ENCODE peak calls at places on chromosomes 13 and 19, in eight cellular contexts. A is HFF-Myc, I is nephron progenitor cell, Z is sigmoid colon, D is gastrocnemius medialis, W is cardiac fibroblast, L is cardiac muscle cell, R is GM12865. Q is an unnamed sample.

GRCh38 chr19:18537431-18537830 is 5.9 kb downstream of the FKBP8 start:
- DNase-seq in A (no peak), I (no peak), Z (no peak), D (no peak), W (no peak), L (no peak), R (no peak), Q (no peak)

GRCh38 chr19:38774181-38774950 is 1.0 kb upstream of the LGALS7 start:
- DNase-seq in A (no peak), I (no peak), Z (no peak), D (no peak), W (no peak), L (no peak), R (no peak), Q (peak; percentile 58)

GRCh38 chr19:42555317-42555716 is 27.0 kb upstream of the CEACAM1 start:
- DNase-seq in A (no peak), I (no peak), Z (no peak), D (no peak), W (no peak), L (no peak), R (no peak), Q (no peak)

GRCh38 chr13:31101511-31102170 is 60.1 kb downstream of the HSPH1 start:
- DNase-seq in A (no peak), I (no peak), Z (no peak), D (no peak), W (no peak), L (peak; percentile 12), R (no peak), Q (no peak)

GRCh38 chr13:30718661-30719520 is 16.5 kb upstream of the ALOX5AP start:
- DNase-seq in A (peak; percentile 59), I (no peak), Z (no peak), D (no peak), W (peak; percentile 95), L (no peak), R (no peak), Q (no peak)

GRCh38 chr19:46979770-46980105 is 39.9 kb upstream of the NPAS1 start:
- DNase-seq in A (no peak), I (peak; percentile 43), Z (no peak), D (no peak), W (no peak), L (no peak), R (no peak), Q (no peak)

GRCh38 chr19:19039901-19040300 is 6.5 kb downstream of the ARMC6 start:
- DNase-seq in A (no peak), I (no peak), Z (no peak), D (no peak), W (no peak), L (no peak), R (peak; percentile 45), Q (no peak)

GRCh38 chr13:33937373-33938087 is 119.6 kb downstream of the RFC3 start:
- DNase-seq in A (no peak), I (no peak), Z (no peak), D (no peak), W (no peak), L (peak; percentile 4), R (no peak), Q (no peak)

GRCh38 chr19:1748115-1748702 is 5.1 kb upstream of the ONECUT3 start:
- DNase-seq in A (no peak), I (no peak), Z (no peak), D (no peak), W (no peak), L (no peak), R (peak; percentile 66), Q (peak; percentile 82)

GRCh38 chr13:76808927-76809326 is 77.3 kb downstream of the KCTD12 start:
- DNase-seq in A (no peak), I (no peak), Z (no peak), D (no peak), W (peak; percentile 52), L (no peak), R (no peak), Q (no peak)

GRCh38 chr13:75762066-75762937 is 126.2 kb downstream of the LMO7 start:
- DNase-seq in A (no peak), I (no peak), Z (no peak), D (no peak), W (no peak), L (no peak), R (peak; percentile 82), Q (no peak)

DNA sequence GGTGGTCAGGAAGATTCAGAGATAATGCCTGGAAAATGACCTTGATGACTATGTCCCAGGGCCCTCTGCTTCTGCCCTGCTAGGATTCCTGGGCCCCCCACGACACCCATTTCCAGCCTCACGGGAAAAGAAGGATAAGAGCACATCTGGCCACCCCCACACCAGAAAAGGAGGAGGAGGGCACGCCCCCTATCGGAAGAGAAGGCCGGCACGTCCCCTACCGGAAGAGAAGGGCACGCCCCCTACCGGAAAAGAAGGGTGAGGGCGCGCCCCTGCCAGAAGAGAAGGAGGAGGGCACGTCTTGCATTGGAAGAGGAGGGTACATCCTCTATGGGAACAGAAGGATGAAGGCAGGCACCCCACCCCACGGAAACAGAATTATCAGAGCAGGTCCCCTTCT is 84.3 kb downstream of the IER2 start:
- DNase-seq in A (no peak), I (peak; percentile 40), Z (no peak), D (no peak), W (peak; percentile 46), L (peak; percentile 44), R (peak; percentile 66), Q (no peak)
- TF ChIP-seq CTCF in A (peak; percentile 78), I (peak; percentile 41), Z (no peak), D (no peak), W (peak; percentile 67), L (peak; percentile 55), R (peak; percentile 64), Q (peak; percentile 64)

DNA sequence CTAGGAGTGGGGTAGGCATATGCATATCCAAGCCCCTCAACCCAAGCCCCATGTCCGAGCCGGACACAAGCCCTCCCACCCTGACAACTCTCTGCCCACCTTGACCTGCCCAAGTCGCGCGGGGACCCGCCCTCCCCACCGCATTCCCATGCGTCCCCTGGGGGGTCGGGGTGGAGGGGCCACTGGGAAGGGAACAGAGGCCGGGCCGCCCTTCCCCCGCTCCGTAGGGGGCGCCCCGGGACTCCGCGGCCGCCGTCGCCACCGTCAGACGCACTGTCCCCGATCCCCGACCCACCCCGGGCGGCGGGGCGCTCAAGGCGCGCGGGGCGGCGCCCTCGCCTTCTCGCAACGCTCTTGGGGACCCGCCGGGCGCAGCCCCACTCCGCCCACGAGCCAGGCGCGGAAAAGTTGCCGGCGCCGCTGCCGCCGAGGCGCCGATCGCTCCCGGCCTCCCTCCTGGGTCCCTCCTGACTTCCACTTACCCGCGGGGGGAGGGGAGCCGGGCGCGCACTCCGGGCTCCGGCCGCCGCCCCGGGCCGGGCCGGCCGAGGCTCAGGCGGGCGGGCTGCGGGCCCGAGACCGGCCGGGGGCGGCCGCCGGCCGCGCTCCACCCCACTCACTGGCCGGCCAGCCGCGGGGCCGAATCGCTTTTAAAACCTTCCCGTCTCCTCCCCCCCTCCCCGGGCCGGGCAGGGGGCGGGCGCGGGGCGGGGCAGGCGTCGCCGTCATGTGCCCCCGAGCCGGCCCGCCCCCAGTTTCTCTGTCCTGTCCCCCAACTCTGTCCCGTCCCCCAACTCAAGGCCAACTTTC is 34.4 kb upstream of the NANOS3 start:
- DNase-seq in A (no peak), I (peak; percentile 74), Z (peak; percentile 97), D (peak; percentile 86), W (peak; percentile 77), L (peak; percentile 72), R (peak; percentile 86), Q (peak; percentile 93)
- TF ChIP-seq CTCF in A (no peak), I (no peak), Z (no peak), D (no peak), W (no peak), L (no peak), R (no peak), Q (peak; percentile 50)

DNA sequence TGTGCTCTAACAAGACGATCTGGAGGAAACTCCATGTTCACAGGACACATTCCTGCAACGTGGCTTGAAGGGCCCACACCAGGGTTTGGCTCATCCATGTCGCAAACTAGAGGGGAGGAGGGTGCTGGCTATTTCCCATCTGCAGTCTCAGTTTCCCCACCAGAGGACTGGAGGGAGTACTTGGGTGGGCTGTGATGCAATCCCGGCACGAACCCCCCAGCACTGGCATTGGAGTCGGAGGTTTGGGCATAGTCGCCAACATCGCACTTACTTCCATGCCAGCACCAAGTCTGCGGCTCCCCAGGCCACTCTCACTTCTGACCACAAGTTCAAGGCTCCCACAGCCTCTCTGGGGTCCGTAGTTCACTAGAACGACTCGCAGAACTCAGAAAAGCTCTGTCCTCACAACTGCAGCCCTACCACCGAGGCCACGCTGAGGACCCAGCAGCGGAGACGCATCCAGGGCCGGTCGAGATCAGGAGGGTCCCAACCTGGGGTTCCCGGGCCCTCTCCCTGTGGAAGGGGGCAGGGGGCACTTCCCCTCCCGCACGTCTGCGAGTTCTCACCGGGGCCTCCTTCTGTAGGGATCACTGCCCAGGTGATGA is 165.5 kb upstream of the SOX1 start:
- DNase-seq in A (no peak), I (no peak), Z (peak; percentile 22), D (no peak), W (no peak), L (no peak), R (no peak), Q (no peak)
- TF ChIP-seq CTCF in A (no peak), I (no peak), Z (no peak), D (no peak), W (no peak), L (no peak), R (no peak), Q (no peak)

GRCh38 chr19:45166723-45167252 is 6.0 kb upstream of the NKPD1 start:
- DNase-seq in A (no peak), I (peak; percentile 41), Z (no peak), D (no peak), W (peak; percentile 22), L (no peak), R (no peak), Q (no peak)

GRCh38 chr19:45162464-45163143 is 1.8 kb upstream of the NKPD1 start:
- DNase-seq in A (no peak), I (no peak), Z (no peak), D (no peak), W (no peak), L (no peak), R (no peak), Q (peak; percentile 93)

GRCh38 chr19:45163156-45163555 is 2.4 kb upstream of the NKPD1 start:
- DNase-seq in A (no peak), I (no peak), Z (no peak), D (no peak), W (no peak), L (no peak), R (no peak), Q (no peak)

GRCh38 chr19:45163751-45164150 is 3.0 kb upstream of the NKPD1 start:
- DNase-seq in A (no peak), I (no peak), Z (no peak), D (no peak), W (no peak), L (no peak), R (no peak), Q (no peak)

DNA sequence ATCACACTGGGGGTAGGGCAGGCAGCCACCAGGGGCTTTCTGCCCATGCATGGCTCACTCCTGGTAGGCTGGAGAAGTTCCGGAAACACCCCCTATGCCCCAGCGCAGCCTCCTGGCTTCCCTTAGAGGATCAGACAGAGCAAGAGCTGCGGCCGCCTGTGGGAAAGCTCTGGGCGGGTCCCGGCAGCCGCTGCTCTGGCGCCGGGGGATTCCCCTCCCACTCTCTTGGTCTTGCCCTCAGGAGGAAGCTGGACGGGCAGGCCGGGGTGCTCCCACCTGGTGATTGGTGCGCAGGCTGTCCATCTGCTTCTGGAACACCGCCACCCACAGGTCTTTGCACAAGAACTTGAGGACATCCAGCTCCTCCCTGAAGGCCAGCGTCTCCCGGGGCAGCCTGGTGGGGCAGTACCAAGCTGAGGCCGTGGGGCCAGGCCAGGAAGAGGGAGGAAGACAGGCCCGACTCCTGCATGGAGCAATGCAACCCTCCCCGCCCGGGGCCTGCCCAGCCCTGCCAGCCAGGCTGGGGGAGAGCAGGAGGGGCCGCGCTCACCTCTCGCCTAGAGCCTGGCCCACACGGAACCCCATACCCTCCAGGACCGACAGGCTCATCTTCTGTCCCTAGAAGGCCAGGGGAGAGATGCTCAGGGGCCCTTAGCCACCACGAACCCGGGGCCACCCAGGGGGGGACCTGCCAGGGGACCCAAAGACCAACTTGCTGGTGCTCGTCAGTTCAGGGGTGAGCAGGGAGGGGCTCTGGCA is 4.0 kb upstream of the NKPD1 start:
- DNase-seq in A (peak; percentile 38), I (peak; percentile 46), Z (no peak), D (peak; percentile 36), W (peak; percentile 67), L (peak; percentile 48), R (peak; percentile 89), Q (no peak)
- TF ChIP-seq CTCF in A (no peak), I (no peak), Z (no peak), D (no peak), W (no peak), L (no peak), R (no peak), Q (peak; percentile 10)